ENCODE peak calls at places on chromosomes 13 and 19, in ten cellular contexts. One of them, this sample, is unnamed.

GRCh38 chr19:21922276-21922675 is 86.3 kb upstream of the ZNF43 start:
- DNase-seq in esophagus squamous epithelium: no peak
- DNase-seq in prostate gland: no peak
- DNase-seq in uterus: no peak
- DNase-seq in HCT116: no peak
- DNase-seq in ovary: no peak
- DNase-seq in Peyer's patch: no peak
- DNase-seq in testis: no peak
- DNase-seq in IMR-90: no peak
- DNase-seq in tibial nerve: no peak
- DNase-seq in this sample: no peak

GRCh38 chr19:4278460-4278901 is 585 bp upstream of the SHD start:
- DNase-seq in esophagus squamous epithelium: no peak
- DNase-seq in prostate gland: no peak
- DNase-seq in uterus: no peak
- DNase-seq in HCT116: no peak
- DNase-seq in ovary: no peak
- DNase-seq in Peyer's patch: no peak
- DNase-seq in testis: no peak
- DNase-seq in IMR-90: no peak
- DNase-seq in tibial nerve: no peak
- DNase-seq in this sample: no peak

GRCh38 chr19:13782537-13782936 is 8.3 kb downstream of the C19orf53 start:
- DNase-seq in esophagus squamous epithelium: no peak
- DNase-seq in prostate gland: no peak
- DNase-seq in uterus: no peak
- DNase-seq in HCT116: no peak
- DNase-seq in ovary: no peak
- DNase-seq in Peyer's patch: no peak
- DNase-seq in testis: no peak
- DNase-seq in IMR-90: no peak
- DNase-seq in tibial nerve: no peak
- DNase-seq in this sample: no peak

GRCh38 chr19:34475026-34475974 is 6.3 kb upstream of the WTIP start:
- DNase-seq in esophagus squamous epithelium: no peak
- DNase-seq in prostate gland: no peak
- DNase-seq in uterus: no peak
- DNase-seq in HCT116: no peak
- DNase-seq in ovary: no peak
- DNase-seq in Peyer's patch: no peak
- DNase-seq in testis: no peak
- DNase-seq in IMR-90: peak
- DNase-seq in tibial nerve: no peak
- DNase-seq in this sample: no peak

GRCh38 chr19:18408053-18408476 is 10.6 kb upstream of the LRRC25 start:
- DNase-seq in esophagus squamous epithelium: no peak
- DNase-seq in prostate gland: no peak
- DNase-seq in uterus: no peak
- DNase-seq in HCT116: no peak
- DNase-seq in ovary: no peak
- DNase-seq in Peyer's patch: peak
- DNase-seq in testis: no peak
- DNase-seq in IMR-90: no peak
- DNase-seq in tibial nerve: no peak
- DNase-seq in this sample: no peak

GRCh38 chr19:5150331-5150901 is 181.5 kb downstream of the KDM4B start:
- DNase-seq in esophagus squamous epithelium: no peak
- DNase-seq in prostate gland: no peak
- DNase-seq in uterus: no peak
- DNase-seq in HCT116: no peak
- DNase-seq in ovary: no peak
- DNase-seq in Peyer's patch: no peak
- DNase-seq in testis: no peak
- DNase-seq in IMR-90: no peak
- DNase-seq in tibial nerve: no peak
- DNase-seq in this sample: no peak

GRCh38 chr19:8826371-8826770 is 5.7 kb downstream of the ZNF558 start:
- DNase-seq in esophagus squamous epithelium: no peak
- DNase-seq in prostate gland: no peak
- DNase-seq in uterus: no peak
- DNase-seq in HCT116: no peak
- DNase-seq in ovary: no peak
- DNase-seq in Peyer's patch: no peak
- DNase-seq in testis: no peak
- DNase-seq in IMR-90: no peak
- DNase-seq in tibial nerve: no peak
- DNase-seq in this sample: no peak

GRCh38 chr13:74145249-74145970 is 11.2 kb upstream of the KLF12 start:
- DNase-seq in esophagus squamous epithelium: no peak
- DNase-seq in prostate gland: no peak
- DNase-seq in uterus: no peak
- DNase-seq in HCT116: no peak
- DNase-seq in ovary: no peak
- DNase-seq in Peyer's patch: no peak
- DNase-seq in testis: no peak
- DNase-seq in IMR-90: peak
- DNase-seq in tibial nerve: no peak
- DNase-seq in this sample: no peak

GRCh38 chr13:40338217-40338616 is 328.2 kb downstream of the FOXO1 start:
- DNase-seq in esophagus squamous epithelium: no peak
- DNase-seq in prostate gland: no peak
- DNase-seq in uterus: no peak
- DNase-seq in HCT116: no peak
- DNase-seq in ovary: no peak
- DNase-seq in Peyer's patch: no peak
- DNase-seq in testis: no peak
- DNase-seq in IMR-90: no peak
- DNase-seq in tibial nerve: no peak
- DNase-seq in this sample: no peak

DNA sequence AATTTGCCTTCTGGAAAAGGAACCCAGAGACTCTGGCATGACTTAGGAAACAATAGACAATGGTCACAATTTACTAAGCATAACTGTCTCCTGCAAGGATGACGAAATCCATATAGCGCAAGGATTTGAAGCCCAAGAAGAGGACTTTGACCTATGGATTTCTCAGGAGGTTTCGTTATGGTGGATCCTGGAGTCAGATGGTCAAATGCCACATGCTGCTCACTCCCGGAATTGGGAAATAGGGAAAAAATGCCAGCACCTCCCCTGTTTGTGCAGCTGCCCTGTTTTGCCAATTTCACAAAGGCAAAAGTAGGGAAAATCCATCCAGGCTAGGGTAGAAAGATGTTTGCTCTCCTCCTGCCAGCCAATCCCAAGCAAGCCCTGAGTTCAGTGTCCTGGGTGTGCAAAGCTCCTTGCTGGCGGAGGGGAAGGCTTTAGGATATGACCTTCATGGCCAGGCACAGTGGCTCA is 23.4 kb downstream of the RDH8 start:
- DNase-seq in esophagus squamous epithelium: no peak
- DNase-seq in prostate gland: no peak
- DNase-seq in uterus: no peak
- DNase-seq in HCT116: no peak
- DNase-seq in ovary: no peak
- DNase-seq in Peyer's patch: no peak
- DNase-seq in testis: no peak
- DNase-seq in IMR-90: no peak
- DNase-seq in tibial nerve: no peak
- DNase-seq in this sample: no peak
- TF ChIP-seq CTCF in esophagus squamous epithelium: no peak
- TF ChIP-seq CTCF in prostate gland: no peak
- TF ChIP-seq CTCF in uterus: no peak
- TF ChIP-seq CTCF in HCT116: no peak
- TF ChIP-seq CTCF in ovary: no peak
- TF ChIP-seq CTCF in Peyer's patch: no peak
- TF ChIP-seq CTCF in testis: no peak
- TF ChIP-seq CTCF in IMR-90: no peak
- TF ChIP-seq CTCF in tibial nerve: no peak
- TF ChIP-seq CTCF in this sample: no peak

GRCh38 chr13:38349386-38350113 is at the start of gene UFM1:
- DNase-seq in esophagus squamous epithelium: peak
- DNase-seq in prostate gland: peak
- DNase-seq in uterus: peak
- DNase-seq in HCT116: peak
- DNase-seq in ovary: peak
- DNase-seq in Peyer's patch: peak
- DNase-seq in testis: peak
- DNase-seq in IMR-90: peak
- DNase-seq in tibial nerve: peak
- DNase-seq in this sample: peak

GRCh38 chr13:38346764-38347163 is 2.9 kb upstream of the UFM1 start:
- DNase-seq in esophagus squamous epithelium: no peak
- DNase-seq in prostate gland: no peak
- DNase-seq in uterus: no peak
- DNase-seq in HCT116: no peak
- DNase-seq in ovary: no peak
- DNase-seq in Peyer's patch: no peak
- DNase-seq in testis: no peak
- DNase-seq in IMR-90: no peak
- DNase-seq in tibial nerve: no peak
- DNase-seq in this sample: no peak

GRCh38 chr13:38355595-38356120 is 6.0 kb downstream of the UFM1 start:
- DNase-seq in esophagus squamous epithelium: no peak
- DNase-seq in prostate gland: no peak
- DNase-seq in uterus: no peak
- DNase-seq in HCT116: no peak
- DNase-seq in ovary: no peak
- DNase-seq in Peyer's patch: no peak
- DNase-seq in testis: no peak
- DNase-seq in IMR-90: no peak
- DNase-seq in tibial nerve: no peak
- DNase-seq in this sample: no peak

GRCh38 chr13:38348890-38349289 is 761 bp upstream of the UFM1 start:
- DNase-seq in esophagus squamous epithelium: no peak
- DNase-seq in prostate gland: peak
- DNase-seq in uterus: no peak
- DNase-seq in HCT116: no peak
- DNase-seq in ovary: no peak
- DNase-seq in Peyer's patch: no peak
- DNase-seq in testis: peak
- DNase-seq in IMR-90: peak
- DNase-seq in tibial nerve: no peak
- DNase-seq in this sample: no peak

GRCh38 chr13:38350114-38350617 is 515 bp downstream of the UFM1 start:
- DNase-seq in esophagus squamous epithelium: no peak
- DNase-seq in prostate gland: peak
- DNase-seq in uterus: peak
- DNase-seq in HCT116: peak
- DNase-seq in ovary: peak
- DNase-seq in Peyer's patch: peak
- DNase-seq in testis: peak
- DNase-seq in IMR-90: peak
- DNase-seq in tibial nerve: peak
- DNase-seq in this sample: peak
- TF ChIP-seq POLR2A in esophagus squamous epithelium: no peak
- TF ChIP-seq POLR2A in prostate gland: peak
- TF ChIP-seq POLR2A in uterus: no peak
- TF ChIP-seq POLR2A in HCT116: no peak
- TF ChIP-seq POLR2A in ovary: no peak
- TF ChIP-seq POLR2A in Peyer's patch: no peak
- TF ChIP-seq POLR2A in testis: no peak
- TF ChIP-seq POLR2A in IMR-90: no peak
- TF ChIP-seq POLR2A in tibial nerve: no peak
- TF ChIP-seq POLR2A in this sample: no peak

GRCh38 chr19:40908981-40909380 is 26.9 kb upstream of the CYP2A7 start:
- DNase-seq in esophagus squamous epithelium: no peak
- DNase-seq in prostate gland: no peak
- DNase-seq in uterus: no peak
- DNase-seq in HCT116: no peak
- DNase-seq in ovary: no peak
- DNase-seq in Peyer's patch: peak
- DNase-seq in testis: no peak
- DNase-seq in IMR-90: no peak
- DNase-seq in tibial nerve: no peak
- DNase-seq in this sample: peak
- TF ChIP-seq CTCF in esophagus squamous epithelium: no peak
- TF ChIP-seq CTCF in prostate gland: no peak
- TF ChIP-seq CTCF in uterus: no peak
- TF ChIP-seq CTCF in HCT116: peak
- TF ChIP-seq CTCF in ovary: no peak
- TF ChIP-seq CTCF in Peyer's patch: no peak
- TF ChIP-seq CTCF in testis: no peak
- TF ChIP-seq CTCF in IMR-90: no peak
- TF ChIP-seq CTCF in tibial nerve: no peak
- TF ChIP-seq CTCF in this sample: peak

GRCh38 chr13:94344126-94344863 is 135.2 kb downstream of the DCT start:
- DNase-seq in esophagus squamous epithelium: no peak
- DNase-seq in prostate gland: no peak
- DNase-seq in uterus: no peak
- DNase-seq in HCT116: no peak
- DNase-seq in ovary: no peak
- DNase-seq in Peyer's patch: no peak
- DNase-seq in testis: no peak
- DNase-seq in IMR-90: peak
- DNase-seq in tibial nerve: no peak
- DNase-seq in this sample: no peak
- TF ChIP-seq POLR2A in esophagus squamous epithelium: no peak
- TF ChIP-seq POLR2A in prostate gland: no peak
- TF ChIP-seq POLR2A in uterus: no peak
- TF ChIP-seq POLR2A in HCT116: no peak
- TF ChIP-seq POLR2A in ovary: no peak
- TF ChIP-seq POLR2A in Peyer's patch: no peak
- TF ChIP-seq POLR2A in testis: no peak
- TF ChIP-seq POLR2A in IMR-90: no peak
- TF ChIP-seq POLR2A in tibial nerve: no peak
- TF ChIP-seq POLR2A in this sample: no peak

GRCh38 chr19:47824396-47824795 is 2.7 kb downstream of the CRX start:
- DNase-seq in esophagus squamous epithelium: no peak
- DNase-seq in prostate gland: no peak
- DNase-seq in uterus: no peak
- DNase-seq in HCT116: no peak
- DNase-seq in ovary: no peak
- DNase-seq in Peyer's patch: no peak
- DNase-seq in testis: no peak
- DNase-seq in IMR-90: no peak
- DNase-seq in tibial nerve: no peak
- DNase-seq in this sample: no peak
- TF ChIP-seq CTCF in esophagus squamous epithelium: no peak
- TF ChIP-seq CTCF in prostate gland: no peak
- TF ChIP-seq CTCF in uterus: no peak
- TF ChIP-seq CTCF in HCT116: no peak
- TF ChIP-seq CTCF in ovary: no peak
- TF ChIP-seq CTCF in Peyer's patch: no peak
- TF ChIP-seq CTCF in testis: no peak
- TF ChIP-seq CTCF in IMR-90: no peak
- TF ChIP-seq CTCF in tibial nerve: no peak
- TF ChIP-seq CTCF in this sample: no peak